ENCODE peak calls at places on chromosome 16, in four cellular contexts. One of them, this sample, is unnamed.

GRCh38 chr16:48101069-48101674 is 54.6 kb downstream of the ABCC12 start:
- DNase-seq in nucleus accumbens: no peak
- DNase-seq in EH: no peak
- DNase-seq in HTR-8/SVneo: no peak
- DNase-seq in this sample: no peak

GRCh38 chr16:22687031-22687530 is 126.9 kb upstream of the HS3ST2 start:
- DNase-seq in nucleus accumbens: no peak
- DNase-seq in EH: no peak
- DNase-seq in HTR-8/SVneo: no peak
- DNase-seq in this sample: no peak

GRCh38 chr16:65122724-65122973 is 786 bp upstream of the CDH11 start:
- DNase-seq in nucleus accumbens: no peak
- DNase-seq in EH: no peak
- DNase-seq in HTR-8/SVneo: no peak
- DNase-seq in this sample: no peak

GRCh38 chr16:69166221-69166833 is 20.6 kb upstream of the SNTB2 start:
- DNase-seq in nucleus accumbens: no peak
- DNase-seq in EH: peak
- DNase-seq in HTR-8/SVneo: no peak
- DNase-seq in this sample: no peak

GRCh38 chr16:50300942-50301625 is 34.7 kb downstream of the ADCY7 start:
- DNase-seq in nucleus accumbens: no peak
- DNase-seq in EH: no peak
- DNase-seq in HTR-8/SVneo: no peak
- DNase-seq in this sample: no peak

GRCh38 chr16:86491643-86492030 is 18.7 kb upstream of the FOXF1 start:
- DNase-seq in nucleus accumbens: peak
- DNase-seq in EH: no peak
- DNase-seq in HTR-8/SVneo: no peak
- DNase-seq in this sample: peak

GRCh38 chr16:73011926-73012325 is 36.0 kb downstream of the ZFHX3 start:
- DNase-seq in nucleus accumbens: no peak
- DNase-seq in EH: no peak
- DNase-seq in HTR-8/SVneo: no peak
- DNase-seq in this sample: no peak

GRCh38 chr16:27405546-27406451 is 3.8 kb downstream of the IL21R start:
- DNase-seq in nucleus accumbens: no peak
- DNase-seq in EH: no peak
- DNase-seq in HTR-8/SVneo: no peak
- DNase-seq in this sample: no peak

GRCh38 chr16:4260360-4260759 is 12.5 kb downstream of the TFAP4 start:
- DNase-seq in nucleus accumbens: no peak
- DNase-seq in EH: no peak
- DNase-seq in HTR-8/SVneo: no peak
- DNase-seq in this sample: no peak

GRCh38 chr16:56041556-56042140 is 149.6 kb upstream of the GNAO1 start:
- DNase-seq in nucleus accumbens: peak
- DNase-seq in EH: peak
- DNase-seq in HTR-8/SVneo: no peak
- DNase-seq in this sample: peak

GRCh38 chr16:49519008-49519656 is 145.5 kb downstream of the C16orf78 start:
- DNase-seq in nucleus accumbens: no peak
- DNase-seq in EH: no peak
- DNase-seq in HTR-8/SVneo: no peak
- DNase-seq in this sample: no peak

GRCh38 chr16:23905027-23905426 is 69.2 kb downstream of the PRKCB start:
- DNase-seq in nucleus accumbens: no peak
- DNase-seq in EH: peak
- DNase-seq in HTR-8/SVneo: peak
- DNase-seq in this sample: peak

GRCh38 chr16:75566889-75567255 is 693 bp downstream of the GABARAPL2 start:
- DNase-seq in nucleus accumbens: no peak
- DNase-seq in EH: peak
- DNase-seq in HTR-8/SVneo: no peak
- DNase-seq in this sample: no peak

GRCh38 chr16:66473654-66474519 is 46.8 kb downstream of the BEAN1 start:
- DNase-seq in nucleus accumbens: no peak
- DNase-seq in EH: no peak
- DNase-seq in HTR-8/SVneo: no peak
- DNase-seq in this sample: no peak

GRCh38 chr16:13390093-13390985 is 488.9 kb downstream of the SHISA9 start:
- DNase-seq in nucleus accumbens: no peak
- DNase-seq in EH: no peak
- DNase-seq in HTR-8/SVneo: no peak
- DNase-seq in this sample: no peak

GRCh38 chr16:49484454-49484853 is 110.8 kb downstream of the C16orf78 start:
- DNase-seq in nucleus accumbens: peak
- DNase-seq in EH: peak
- DNase-seq in HTR-8/SVneo: no peak
- DNase-seq in this sample: peak

GRCh38 chr16:87384162-87384999 is 805 bp upstream of the FBXO31 start:
- DNase-seq in nucleus accumbens: no peak
- DNase-seq in EH: no peak
- DNase-seq in HTR-8/SVneo: no peak
- DNase-seq in this sample: no peak

GRCh38 chr16:1003551-1004347 is 22.2 kb downstream of the SOX8 start:
- DNase-seq in nucleus accumbens: no peak
- DNase-seq in EH: peak
- DNase-seq in HTR-8/SVneo: no peak
- DNase-seq in this sample: no peak

GRCh38 chr16:86087011-86087453 is 188.1 kb downstream of the IRF8 start:
- DNase-seq in nucleus accumbens: no peak
- DNase-seq in EH: no peak
- DNase-seq in HTR-8/SVneo: no peak
- DNase-seq in this sample: no peak

GRCh38 chr16:49462989-49463371 is 89.4 kb downstream of the C16orf78 start:
- DNase-seq in nucleus accumbens: no peak
- DNase-seq in EH: no peak
- DNase-seq in HTR-8/SVneo: no peak
- DNase-seq in this sample: no peak